ENCODE peak calls at places on chromosomes 6 and 20, in five cellular contexts. L, I, N, G and D are unnamed samples.
A peak's percentile ranks its signal among the peaks of the same experiment; 100 is the strongest.

GRCh38 chr6:17015144-17015543 is 86.7 kb upstream of the STMND1 start:
- ATAC-seq in G (peak; percentile 86), N (no peak), L (no peak), I (no peak), D (no peak)

GRCh38 chr6:147507162-147508072 is 1.1 kb upstream of the SAMD5 start:
- ATAC-seq in N (peak; percentile 54), L (peak; percentile 31), I (peak; percentile 65), G (no peak), D (no peak)

GRCh38 chr6:139877828-139878405 is 503.5 kb upstream of the CITED2 start:
- ATAC-seq in G (no peak), L (peak; percentile 61), N (peak; percentile 84), I (no peak), D (no peak)

GRCh38 chr6:142892254-142893021 is 52.5 kb downstream of the HIVEP2 start:
- ATAC-seq in G (no peak), N (no peak), L (no peak), I (no peak), D (no peak)

GRCh38 chr6:37608587-37608986 is 89.1 kb downstream of the MDGA1 start:
- ATAC-seq in L (no peak), I (no peak), N (no peak), G (no peak), D (no peak)

GRCh38 chr6:40328376-40328987 is 258.7 kb downstream of the LRFN2 start:
- ATAC-seq in G (peak; percentile 55), N (peak; percentile 87), L (peak; percentile 60), I (peak; percentile 47), D (no peak)

GRCh38 chr6:51398064-51398740 is 579.5 kb downstream of the TFAP2B start:
- ATAC-seq in L (no peak), G (peak; percentile 92), I (no peak), N (no peak), D (no peak)

GRCh38 chr6:17629824-17630510 is 29.9 kb downstream of the FAM8A1 start:
- ATAC-seq in L (no peak), N (no peak), G (no peak), I (no peak), D (no peak)

GRCh38 chr6:44050872-44051421 is 76.3 kb downstream of the MRPL14 start:
- ATAC-seq in N (no peak), I (peak; percentile 12), G (no peak), L (no peak), D (no peak)

GRCh38 chr6:149852180-149852579 is 12.0 kb downstream of the LRP11 start:
- ATAC-seq in I (no peak), N (no peak), L (peak; percentile 79), G (peak; percentile 83), D (no peak)

GRCh38 chr6:31592396-31592771 is 422 bp downstream of the NCR3 start:
- ATAC-seq in L (no peak), I (no peak), N (no peak), G (peak; percentile 6), D (no peak)

GRCh38 chr20:51715028-51715872 is 52.9 kb downstream of the ATP9A start:
- ATAC-seq in I (no peak), L (no peak), G (no peak), N (no peak), D (no peak)

GRCh38 chr6:120764312-120764711 is 570.0 kb downstream of the TBC1D32 start:
- ATAC-seq in N (peak; percentile 80), L (no peak), I (no peak), G (no peak), D (no peak)

GRCh38 chr6:83462524-83462923 is 31.7 kb upstream of the ME1 start:
- ATAC-seq in L (no peak), G (no peak), N (no peak), I (no peak), D (no peak)

GRCh38 chr6:3283641-3284435 is 25.1 kb downstream of the PSMG4 start:
- ATAC-seq in L (no peak), G (no peak), I (no peak), N (no peak), D (no peak)

GRCh38 chr6:125406771-125407170 is 105.0 kb upstream of the HDDC2 start:
- ATAC-seq in I (no peak), G (no peak), N (no peak), L (no peak), D (no peak)

GRCh38 chr20:50520222-50520877 is 10.2 kb downstream of the PTPN1 start:
- ATAC-seq in N (no peak), I (no peak), L (no peak), G (peak; percentile 27), D (no peak)

GRCh38 chr6:11634948-11635347 is 97.4 kb downstream of the TMEM170B start:
- ATAC-seq in L (no peak), G (no peak), I (no peak), N (no peak), D (no peak)

GRCh38 chr6:93079061-93079460 is 340.3 kb downstream of the EPHA7 start:
- ATAC-seq in L (no peak), G (no peak), I (no peak), N (no peak), D (no peak)

GRCh38 chr6:42520786-42521607 is 42.8 kb upstream of the UBR2 start:
- ATAC-seq in I (peak; percentile 71), L (no peak), G (peak; percentile 91), N (no peak), D (no peak)

GRCh38 chr6:3737831-3738210 is 13.7 kb downstream of the PXDC1 start:
- ATAC-seq in G (no peak), L (no peak), I (no peak), N (no peak), D (no peak)

GRCh38 chr6:47195251-47195650 is 114.5 kb downstream of the TNFRSF21 start:
- ATAC-seq in I (no peak), G (no peak), N (peak; percentile 47), L (no peak), D (no peak)

GRCh38 chr6:14533446-14533845 is 415.9 kb downstream of the CD83 start:
- ATAC-seq in I (no peak), L (no peak), N (no peak), G (no peak), D (no peak)

GRCh38 chr6:133108377-133108776 is 132.8 kb upstream of the EYA4 start:
- ATAC-seq in G (no peak), L (no peak), N (no peak), I (no peak), D (no peak)

GRCh38 chr6:149483302-149483701 is 1.5 kb downstream of the ZC3H12D start:
- ATAC-seq in I (no peak), G (peak; percentile 26), N (no peak), L (no peak), D (no peak)

GRCh38 chr20:61649105-61649878 is 397.2 kb downstream of the CDH4 start:
- ATAC-seq in L (no peak), G (no peak), N (no peak), I (no peak), D (no peak)

GRCh38 chr6:5590187-5590586 is 328.9 kb downstream of the FARS2 start:
- ATAC-seq in L (peak; percentile 54), I (no peak), N (no peak), G (no peak), D (no peak)

GRCh38 chr20:53773792-53774371 is 180.2 kb upstream of the ZNF217 start:
- ATAC-seq in G (no peak), L (peak; percentile 67), I (peak; percentile 95), N (peak; percentile 51), D (peak; percentile 91)

GRCh38 chr6:54267798-54268197 is 40.4 kb upstream of the TINAG start:
- ATAC-seq in L (no peak), I (no peak), N (peak; percentile 91), G (peak; percentile 69), D (no peak)

GRCh38 chr6:38974389-38975133 is 74.0 kb upstream of the GLP1R start:
- ATAC-seq in L (peak; percentile 19), G (no peak), N (no peak), I (no peak), D (no peak)

GRCh38 chr6:128347123-128347522 is 173.3 kb downstream of the PTPRK start:
- ATAC-seq in N (no peak), I (no peak), L (no peak), G (no peak), D (no peak)

GRCh38 chr6:109373333-109373732 is 8.9 kb downstream of the CD164 start:
- ATAC-seq in L (no peak), G (peak; percentile 20), I (no peak), N (no peak), D (no peak)

GRCh38 chr6:109370792-109371191 is 11.5 kb downstream of the CD164 start:
- ATAC-seq in L (no peak), N (no peak), G (no peak), I (no peak), D (no peak)

GRCh38 chr6:109372070-109372585 is 10.1 kb downstream of the CD164 start:
- ATAC-seq in N (no peak), G (no peak), L (no peak), I (no peak), D (no peak)

GRCh38 chr6:109374493-109374892 is 7.8 kb downstream of the CD164 start:
- ATAC-seq in L (no peak), G (no peak), N (no peak), I (no peak), D (no peak)

DNA sequence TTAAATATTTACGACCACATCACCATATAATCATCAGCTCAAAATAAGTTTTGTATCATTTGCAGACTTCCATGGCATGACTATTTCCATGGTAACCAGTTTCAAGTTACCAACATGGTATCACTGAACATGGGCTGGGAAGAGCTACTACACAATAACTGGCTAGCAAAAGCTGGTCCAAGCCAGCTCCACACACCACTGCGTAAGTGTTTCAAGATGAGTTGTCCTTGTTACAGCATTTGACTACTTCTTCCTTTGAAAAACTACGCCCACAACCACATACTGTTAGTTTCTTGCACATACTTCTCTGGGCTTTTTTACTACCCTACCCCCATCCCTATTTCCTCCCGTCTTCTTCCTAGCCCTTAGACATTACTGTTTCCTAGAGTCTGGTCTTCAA is 8.5 kb downstream of the CD164 start:
- ATAC-seq in G (peak; percentile 95), L (peak; percentile 40), N (no peak), I (no peak), D (no peak)
- H3K4me1 ChIP-seq in G (peaks cover 29% of the 10 kb centered on the region), L (peaks cover 11% of the 10 kb centered on the region), N (peaks cover 10% of the 10 kb centered on the region), I (peaks cover 15% of the 10 kb centered on the region), D (peaks cover 3% of the 10 kb centered on the region)

GRCh38 chr20:17824676-17825224 is 125.0 kb downstream of the BANF2 start:
- ATAC-seq in G (no peak), I (no peak), N (no peak), L (no peak), D (no peak)
- TF ChIP-seq EP300 in G (no peak), I (no peak), N (no peak), L (no peak), D (no peak)

DNA sequence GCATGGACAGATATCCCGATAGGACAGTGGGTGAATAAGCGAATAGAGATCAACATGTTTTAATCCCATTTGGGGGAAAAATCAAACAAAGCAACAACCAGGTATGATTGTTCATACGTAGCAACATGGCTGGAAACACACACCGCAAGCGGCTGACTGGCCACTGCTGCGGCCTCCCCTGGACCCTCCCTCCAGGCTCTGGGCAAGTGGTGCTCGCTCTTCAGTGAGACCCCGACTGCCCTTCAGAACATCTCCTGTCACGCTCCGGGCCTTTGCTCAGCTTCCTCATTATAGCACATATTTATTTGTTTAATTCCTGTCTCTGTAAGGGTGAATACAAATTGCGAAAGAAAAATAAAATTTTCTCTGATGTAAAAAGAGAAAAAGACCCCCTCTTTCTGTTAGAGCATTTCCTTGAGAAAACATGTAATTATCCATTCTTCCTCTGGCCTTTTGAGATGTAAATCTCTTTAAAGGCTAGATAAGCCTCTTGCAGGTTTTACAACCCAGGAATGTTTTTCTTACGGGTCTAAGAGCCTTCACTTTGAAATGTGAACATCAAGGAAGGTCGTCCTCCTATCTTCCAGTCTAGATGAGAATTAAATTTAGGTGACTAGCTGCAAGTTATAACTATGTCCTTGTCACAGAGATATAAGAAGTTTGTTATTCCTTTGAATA is 11.0 kb upstream of the FAM210B start:
- ATAC-seq in L (no peak), G (no peak), I (no peak), N (no peak), D (no peak)
- TF ChIP-seq POLR2A in L (no peak), G (no peak), I (no peak), N (no peak), D (no peak)

GRCh38 chr6:107103082-107103481 is 12.2 kb downstream of the BEND3 start:
- ATAC-seq in I (no peak), L (no peak), G (no peak), N (no peak), D (no peak)
- H3K4me1 ChIP-seq in I (no peaks in the 10 kb centered on the region), L (no peaks in the 10 kb centered on the region), G (peaks cover 10% of the 10 kb centered on the region), N (peaks cover 14% of the 10 kb centered on the region), D (no peaks in the 10 kb centered on the region)